ENCODE peak calls at places on chromosomes 2 and 18, in seven cellular contexts. E is uterus; U is AG08396; O is activated T-cell treated with anti-CD3 and anti-CD28 coated beads, Interleukin-2, amount 50 U/mL, for 72 hours; L is brain microvascular endothelial cell; Y is transverse colon; I is effector CD8-positive, alpha-beta T cell. Z is an unnamed sample.

GRCh38 chr2:23788100-23788499 is 138.8 kb downstream of the ATAD2B start:
- DNase-seq in I (no peak), O (no peak), U (no peak), E (no peak), L (no peak), Y (no peak), Z (no peak)

GRCh38 chr2:83196225-83196624 is 1262.9 kb downstream of the SUCLG1 start:
- DNase-seq in L (peak), E (no peak), Y (no peak), U (no peak), I (no peak), O (no peak), Z (peak)

GRCh38 chr2:212227755-212228154 is 310.8 kb downstream of the ERBB4 start:
- DNase-seq in Y (no peak), O (no peak), I (no peak), U (peak), E (no peak), L (peak), Z (peak)

GRCh38 chr18:41809652-41810051 is 145.4 kb upstream of the PIK3C3 start:
- DNase-seq in I (no peak), O (no peak), E (no peak), L (no peak), Y (no peak), U (no peak), Z (no peak)

GRCh38 chr18:24019641-24020331 is 5.2 kb downstream of the TTC39C start:
- DNase-seq in U (no peak), O (peak), I (no peak), Y (no peak), E (no peak), L (no peak), Z (no peak)

GRCh38 chr18:3995476-3996102 is 459.5 kb downstream of the DLGAP1 start:
- DNase-seq in I (peak), E (peak), O (peak), U (no peak), Y (peak), L (peak), Z (peak)

GRCh38 chr2:12381543-12382323 is 335.0 kb upstream of the TRIB2 start:
- DNase-seq in U (no peak), E (no peak), I (no peak), Y (no peak), O (no peak), L (no peak), Z (no peak)

GRCh38 chr2:71829008-71829407 is 318.7 kb downstream of the CYP26B1 start:
- DNase-seq in I (no peak), O (no peak), Y (no peak), E (no peak), U (no peak), L (no peak), Z (no peak)

GRCh38 chr2:88853403-88853790 is 161.9 kb downstream of the RPIA start:
- DNase-seq in Y (no peak), E (no peak), O (no peak), L (no peak), I (no peak), U (no peak), Z (no peak)

GRCh38 chr2:169659314-169659713 is 34.9 kb downstream of the CFAP210 start:
- DNase-seq in E (no peak), L (no peak), Y (no peak), U (no peak), I (no peak), O (no peak), Z (no peak)

GRCh38 chr2:71938659-71939587 is 208.7 kb downstream of the CYP26B1 start:
- DNase-seq in E (no peak), I (no peak), Y (peak), U (no peak), L (no peak), O (no peak), Z (no peak)

GRCh38 chr2:98806266-98806697 is 75.3 kb upstream of the MGAT4A start:
- DNase-seq in U (no peak), L (no peak), O (no peak), Y (peak), E (no peak), I (no peak), Z (peak)

GRCh38 chr2:47108638-47109372 is 46.3 kb downstream of the STPG4 start:
- DNase-seq in L (no peak), E (no peak), U (no peak), Y (no peak), I (no peak), O (no peak), Z (no peak)

GRCh38 chr2:38146917-38147307 is 71.0 kb upstream of the CYP1B1 start:
- DNase-seq in E (peak), Y (no peak), L (peak), O (peak), U (peak), I (no peak), Z (peak)

GRCh38 chr2:25215948-25216679 is 47.7 kb upstream of the POMC start:
- DNase-seq in U (peak), Y (peak), L (no peak), E (peak), I (peak), O (peak), Z (no peak)

Z was measured in stromal cell of bone marrow.